ENCODE peak calls at places on chromosomes 1 and 21, in seven cellular contexts. G is H9, O is neuronal stem cell, L is IMR-90, I is H1, F is mesendoderm, E is mesenchymal stem cell. B is an unnamed sample.

GRCh38 chr1:33660244-33660643 is 187.8 kb downstream of the ZSCAN20 start:
- DNase-seq in O (no peak), F (no peak), E (no peak), I (no peak), L (no peak), G (no peak), B (no peak)

GRCh38 chr21:42865361-42866160 is 13.8 kb downstream of the WDR4 start:
- DNase-seq in O (no peak), L (no peak), G (no peak), F (no peak), I (no peak), E (no peak), B (no peak)

GRCh38 chr1:60984066-60984799 is 98.1 kb upstream of the NFIA start:
- DNase-seq in G (no peak), L (peak), F (no peak), I (no peak), E (no peak), O (no peak), B (no peak)

GRCh38 chr1:214004795-214005194 is 17.0 kb downstream of the PROX1 start:
- DNase-seq in O (no peak), F (no peak), E (no peak), L (no peak), I (no peak), G (no peak), B (no peak)

GRCh38 chr1:78070758-78071157 is 25.0 kb downstream of the GIPC2 start:
- DNase-seq in O (no peak), E (no peak), F (no peak), L (peak), I (no peak), G (no peak), B (no peak)

GRCh38 chr1:230105754-230106625 is 39.0 kb downstream of the GALNT2 start:
- DNase-seq in O (no peak), I (no peak), E (peak), L (peak), F (no peak), G (no peak), B (peak)

GRCh38 chr1:84782311-84782771 is 92.1 kb upstream of the SSX2IP start:
- DNase-seq in E (peak), G (peak), F (peak), I (peak), O (peak), L (peak), B (peak)

GRCh38 chr1:24899581-24900485 is 30.2 kb downstream of the RUNX3 start:
- DNase-seq in F (no peak), O (no peak), G (no peak), E (no peak), L (no peak), I (no peak), B (no peak)

GRCh38 chr1:32111040-32111628 is 3.3 kb downstream of the KPNA6 start:
- DNase-seq in G (no peak), E (no peak), I (no peak), O (no peak), L (no peak), F (no peak), B (no peak)

GRCh38 chr1:65795311-65795710 is 2.6 kb downstream of the PDE4B start:
- DNase-seq in E (no peak), O (no peak), L (no peak), G (no peak), I (no peak), F (no peak), B (no peak)

GRCh38 chr1:81157686-81158085 is 643.0 kb upstream of the ADGRL2 start:
- DNase-seq in G (no peak), L (no peak), I (no peak), O (no peak), E (no peak), F (no peak), B (no peak)

GRCh38 chr1:240031414-240031813 is 60.3 kb upstream of the FMN2 start:
- DNase-seq in L (peak), E (peak), F (no peak), I (no peak), O (no peak), G (no peak), B (no peak)

GRCh38 chr1:83026745-83027144 is 972.2 kb downstream of the TTLL7 start:
- DNase-seq in I (no peak), E (no peak), G (no peak), O (no peak), F (no peak), L (no peak), B (no peak)

GRCh38 chr1:63746129-63746864 is 27.5 kb upstream of the ROR1 start:
- DNase-seq in F (peak), G (peak), E (peak), L (peak), I (no peak), O (no peak), B (no peak)

GRCh38 chr21:28334407-28334806 is 658.3 kb downstream of the LTN1 start:
- DNase-seq in E (no peak), I (no peak), L (no peak), O (no peak), F (no peak), G (no peak), B (no peak)

GRCh38 chr1:223887724-223888428 is 42.1 kb upstream of the TP53BP2 start:
- DNase-seq in L (peak), G (no peak), F (no peak), I (no peak), O (no peak), E (peak), B (peak)

GRCh38 chr1:66282343-66282852 is 251.6 kb upstream of the SGIP1 start:
- DNase-seq in O (no peak), G (no peak), I (no peak), E (peak), L (peak), F (no peak), B (peak)

GRCh38 chr1:9413143-9413876 is 120.6 kb downstream of the SPSB1 start:
- DNase-seq in G (peak), O (no peak), F (peak), E (peak), L (peak), I (no peak), B (peak)

GRCh38 chr1:185155600-185156320 is 993 bp downstream of the TRMT1L start:
- DNase-seq in L (peak), E (peak), F (no peak), O (peak), I (no peak), G (no peak), B (peak)

GRCh38 chr1:54542962-54543539 is 5.0 kb upstream of the ACOT11 start:
- DNase-seq in E (peak), O (no peak), G (no peak), F (no peak), L (peak), I (no peak), B (peak)

GRCh38 chr1:178353524-178353923 is 143.2 kb downstream of the CLEC20A start:
- DNase-seq in E (no peak), L (no peak), I (no peak), O (no peak), G (no peak), F (no peak), B (peak)

GRCh38 chr1:19390901-19391595 is 78.9 kb downstream of the SLC66A1 start:
- DNase-seq in I (no peak), O (no peak), G (no peak), E (peak), L (peak), F (peak), B (no peak)

GRCh38 chr21:41616063-41616591 is 108.2 kb upstream of the TMPRSS2 start:
- DNase-seq in I (no peak), E (no peak), L (peak), G (no peak), O (no peak), F (no peak), B (no peak)

GRCh38 chr21:43281661-43282357 is 113.0 kb downstream of the CRYAA start:
- DNase-seq in I (no peak), E (no peak), O (no peak), L (no peak), G (no peak), F (no peak), B (no peak)

GRCh38 chr1:50959303-50959912 is 659 bp downstream of the FAF1 start:
- DNase-seq in O (no peak), F (peak), G (no peak), L (peak), E (peak), I (no peak), B (peak)

GRCh38 chr1:195617157-195617556 is 991.1 kb downstream of the KCNT2 start:
- DNase-seq in G (no peak), L (no peak), I (no peak), F (no peak), O (peak), E (no peak), B (no peak)

DNA sequence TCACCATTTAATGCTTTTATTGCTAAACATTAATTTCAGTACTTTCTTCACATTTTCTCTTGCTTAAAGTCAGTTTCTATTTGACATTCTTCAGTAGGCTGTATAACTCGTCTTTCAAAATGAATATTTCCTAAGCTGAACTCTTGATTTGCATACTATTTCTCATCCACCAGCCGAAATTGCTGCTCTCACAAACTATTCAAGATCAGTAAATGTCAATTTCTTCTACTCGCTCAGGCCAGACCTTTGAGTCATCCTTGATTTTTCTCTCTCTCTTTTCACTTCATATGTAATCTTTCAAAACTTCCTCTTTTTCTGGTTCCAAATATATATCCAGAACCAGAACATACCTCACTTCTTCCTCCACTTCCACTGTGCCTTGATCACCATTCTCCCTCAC is 990.0 kb downstream of the KCNT2 start:
- DNase-seq in G (no peak), O (no peak), E (no peak), I (no peak), L (no peak), F (no peak), B (no peak)
- H2BK120ac ChIP-seq in G (no peak), O (no peak), E (no peak), I (no peak), L (no peak), F (no peak), B (no peak)

GRCh38 chr1:237670296-237670695 is 220.4 kb downstream of the ZP4 start:
- DNase-seq in E (no peak), O (no peak), F (no peak), L (no peak), G (no peak), I (no peak), B (no peak)

GRCh38 chr1:237671935-237672334 is 218.8 kb downstream of the ZP4 start:
- DNase-seq in I (no peak), E (no peak), O (no peak), G (no peak), L (no peak), F (no peak), B (no peak)

GRCh38 chr1:237671262-237671661 is 219.5 kb downstream of the ZP4 start:
- DNase-seq in O (no peak), L (no peak), G (no peak), E (no peak), F (no peak), I (no peak), B (no peak)

GRCh38 chr1:237677979-237678378 is 212.7 kb downstream of the ZP4 start:
- DNase-seq in O (no peak), I (no peak), F (peak), E (peak), L (peak), G (no peak), B (peak)

DNA sequence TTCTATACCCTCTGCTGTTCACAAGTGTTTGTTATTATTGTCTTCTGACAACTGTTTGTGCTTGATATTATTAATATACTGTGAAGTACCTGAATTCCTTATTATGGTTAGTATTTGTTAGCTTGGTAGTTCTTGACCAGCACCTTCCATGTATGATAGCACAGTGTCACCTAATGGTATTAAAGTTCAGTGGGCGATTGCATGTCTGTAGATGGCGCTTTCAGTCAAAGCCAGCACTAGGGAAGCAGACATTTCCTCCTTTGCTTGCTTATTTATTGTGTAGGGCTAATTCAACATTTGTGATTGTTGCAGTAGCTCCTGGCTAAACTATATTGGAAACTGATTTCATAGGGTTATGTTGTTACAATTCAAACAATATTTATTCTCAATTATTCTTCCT is 218.0 kb downstream of the ZP4 start:
- DNase-seq in I (no peak), L (no peak), G (no peak), O (no peak), F (peak), E (no peak), B (peak)
- H3K4ac ChIP-seq in I (no peak), L (no peak), G (no peak), O (no peak), F (no peak), E (no peak), B (no peak)

GRCh38 chr1:95238304-95238703 is 4.3 kb downstream of the RWDD3 start:
- DNase-seq in G (no peak), F (no peak), I (no peak), E (no peak), O (no peak), L (no peak), B (no peak)
- H2BK120ac ChIP-seq in G (no peak), F (no peak), I (no peak), E (no peak), O (no peak), L (no peak), B (no peak)

GRCh38 chr1:116164056-116164889 is 53.1 kb downstream of the MAB21L3 start:
- DNase-seq in I (no peak), E (peak), O (no peak), G (no peak), L (no peak), F (no peak), B (no peak)
- H3K4ac ChIP-seq in I (no peak), E (no peak), O (no peak), G (no peak), L (no peak), F (no peak), B (no peak)

GRCh38 chr1:202405928-202406327 is 57.4 kb downstream of the PPP1R12B start:
- DNase-seq in I (no peak), F (no peak), O (no peak), G (no peak), L (no peak), E (no peak), B (no peak)
- H2BK120ac ChIP-seq in I (no peak), F (no peak), O (no peak), G (no peak), L (no peak), E (no peak), B (no peak)

DNA sequence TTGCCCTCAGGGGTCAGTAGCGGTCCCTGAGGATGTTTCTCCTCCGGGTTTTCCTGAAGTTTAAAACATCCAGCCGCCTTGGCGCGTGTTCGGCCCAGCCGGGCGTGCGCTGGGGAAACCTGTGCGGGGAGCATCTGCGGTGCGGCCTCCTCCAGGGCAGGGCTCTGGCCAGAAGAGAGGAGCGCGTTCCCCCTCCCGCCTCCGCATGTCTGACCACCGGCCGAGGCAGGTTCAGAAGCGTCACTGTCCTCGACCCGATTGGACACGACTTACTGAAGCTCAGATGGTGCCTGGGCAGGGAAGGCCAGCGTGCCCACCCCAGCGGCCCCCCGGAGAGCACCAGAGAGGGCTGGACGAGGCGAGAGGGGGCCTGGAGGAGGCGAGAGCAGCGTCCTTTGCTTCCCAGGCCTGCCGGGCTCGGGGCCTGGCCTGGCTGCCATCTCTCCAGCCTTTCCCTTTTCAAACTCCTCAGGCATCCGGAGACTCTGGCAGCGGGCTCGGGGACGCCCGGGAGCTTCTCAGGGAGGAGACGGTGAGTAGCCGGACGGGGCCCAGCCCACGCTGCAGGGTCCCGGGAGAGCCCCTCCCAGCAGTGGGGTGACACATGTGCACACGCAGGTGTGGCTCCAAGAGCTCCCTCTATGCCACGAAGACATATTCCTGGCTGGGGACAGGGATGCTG is 67.1 kb downstream of the SLC19A1 start:
- DNase-seq in F (no peak), L (no peak), E (no peak), I (no peak), O (no peak), G (no peak), B (no peak)
- H3K4ac ChIP-seq in F (no peak), L (no peak), E (no peak), I (no peak), O (no peak), G (no peak), B (no peak)

DNA sequence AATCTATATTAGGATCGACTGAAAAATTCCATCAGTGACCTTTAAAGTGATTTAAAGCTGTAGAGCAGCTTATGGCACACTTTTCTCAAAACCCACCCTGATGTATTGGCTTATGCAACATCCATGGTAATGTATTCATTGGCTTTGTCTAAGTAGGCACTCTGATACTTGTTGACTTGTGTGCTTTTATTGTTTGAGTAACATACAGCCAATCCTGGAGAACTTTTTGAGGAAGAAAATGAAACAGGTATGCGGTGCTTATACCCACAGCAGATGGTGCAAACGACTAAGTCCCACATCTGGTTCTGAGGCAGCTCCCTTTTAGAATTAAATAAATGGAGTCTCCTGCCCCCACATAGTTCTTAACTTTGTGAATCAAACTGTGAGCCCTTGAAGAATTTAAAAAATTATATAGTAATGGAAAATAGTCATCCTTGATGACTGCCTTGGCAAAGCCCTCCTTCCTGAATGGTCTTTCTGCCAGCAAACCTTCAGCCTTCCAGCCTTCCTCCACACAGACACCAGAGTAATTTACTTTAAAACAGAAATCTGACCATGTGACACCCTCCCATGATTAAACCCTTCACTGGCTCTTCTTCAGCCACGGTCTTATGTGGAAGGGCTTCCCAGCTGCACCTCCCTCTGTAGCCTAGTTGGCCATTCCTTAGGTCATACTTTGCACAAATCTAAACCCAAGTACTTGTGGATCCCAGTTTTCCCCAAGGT is 116.0 kb downstream of the BCAR3 start:
- DNase-seq in E (no peak), G (no peak), O (no peak), F (no peak), L (peak), I (no peak), B (no peak)
- H2BK120ac ChIP-seq in E (no peak), G (no peak), O (no peak), F (no peak), L (no peak), I (no peak), B (no peak)

GRCh38 chr1:107899655-107900054 is 65.3 kb downstream of the VAV3 start:
- DNase-seq in I (no peak), G (no peak), E (no peak), F (peak), L (no peak), O (no peak), B (no peak)
- H3K4ac ChIP-seq in I (no peak), G (no peak), E (no peak), F (no peak), L (no peak), O (no peak), B (no peak)

B was measured in trophoblast cell.